ENCODE peak calls at places on chromosome 3, in six cellular contexts. M is endodermal cell; I is WTC11; R is GM12865; A is hippocampal formation; T is stimulated activated CD8-positive, alpha-beta memory T cell treated with anti-CD3 and anti-CD28 coated beads, Interleukin-15, amount 100 ng/mL, for 1 hour. Z is an unnamed sample.

GRCh38 chr3:61172684-61173083 is 78.6 kb downstream of the FHIT start:
- DNase-seq in A (no peak), R (peak; percentile 10), M (peak; percentile 81), T (no peak), I (peak; percentile 48), Z (no peak)

GRCh38 chr3:188978772-188979171 is 193.0 kb upstream of the TPRG1 start:
- DNase-seq in I (no peak), A (no peak), R (no peak), M (no peak), T (no peak), Z (peak; percentile 83)

GRCh38 chr3:113575191-113575590 is 42.8 kb downstream of the SIDT1 start:
- DNase-seq in T (no peak), I (no peak), A (no peak), R (no peak), M (no peak), Z (no peak)

GRCh38 chr3:171970301-171970788 is 69.0 kb upstream of the FNDC3B start:
- DNase-seq in A (no peak), M (no peak), R (peak; percentile 18), I (no peak), T (no peak), Z (no peak)

GRCh38 chr3:194990454-194991337 is 280.3 kb downstream of the XXYLT1 start:
- DNase-seq in R (no peak), A (no peak), I (no peak), T (no peak), M (peak; percentile 45), Z (no peak)

GRCh38 chr3:144053121-144053520 is 81.5 kb downstream of the DIPK2A start:
- DNase-seq in A (no peak), M (no peak), R (no peak), T (no peak), I (no peak), Z (no peak)

GRCh38 chr3:46114324-46114988 is 87.2 kb upstream of the XCR1 start:
- DNase-seq in I (no peak), R (no peak), T (no peak), A (no peak), M (no peak), Z (no peak)

GRCh38 chr3:127565711-127566110 is 24.8 kb downstream of the TPRA1 start:
- DNase-seq in I (no peak), M (peak; percentile 57), A (no peak), R (no peak), T (no peak), Z (no peak)

GRCh38 chr3:100073555-100074307 is 40.6 kb downstream of the FILIP1L start:
- DNase-seq in M (peak; percentile 65), T (no peak), R (peak; percentile 45), A (no peak), I (peak; percentile 28), Z (peak; percentile 64)

GRCh38 chr3:169085827-169086226 is 577.7 kb downstream of the MECOM start:
- DNase-seq in M (no peak), T (no peak), A (no peak), R (no peak), I (no peak), Z (no peak)

GRCh38 chr3:188049890-188050530 is 103.9 kb upstream of the LPP start:
- DNase-seq in R (no peak), A (no peak), T (no peak), M (no peak), I (no peak), Z (no peak)

GRCh38 chr3:61820306-61820992 is 259.1 kb downstream of the PTPRG start:
- DNase-seq in M (no peak), I (no peak), T (no peak), R (no peak), A (no peak), Z (no peak)

Z was measured in sigmoid colon.